ENCODE peak calls at places on chromosomes 4 and X, in six cellular contexts. P is H9, H is H1, G is neuronal stem cell, Q is mesenchymal stem cell, C is trophoblast cell. N is an unnamed sample.

GRCh38 chr4:75004755-75005668 is 72.1 kb downstream of the PARM1 start:
- DNase-seq in G (no peak), C (no peak), Q (no peak), P (no peak), H (no peak), N (no peak)

GRCh38 chrX:94107981-94108380 is 434.0 kb downstream of the FAM133A start:
- DNase-seq in G (no peak), P (no peak), Q (no peak), C (no peak), H (no peak), N (no peak)

GRCh38 chr4:48109413-48110263 is 24.4 kb downstream of the TXK start:
- DNase-seq in G (no peak), Q (peak; percentile 46), P (no peak), H (no peak), C (peak; percentile 75), N (peak; percentile 40)

GRCh38 chr4:138890921-138891570 is 124.5 kb upstream of the NOCT start:
- DNase-seq in G (no peak), Q (no peak), C (no peak), P (no peak), H (no peak), N (no peak)

GRCh38 chr4:83876047-83876446 is 340.1 kb downstream of the GPAT3 start:
- DNase-seq in C (peak; percentile 24), P (no peak), G (no peak), H (no peak), Q (no peak), N (peak; percentile 50)

GRCh38 chr4:172042714-172043114 is 229.5 kb downstream of the GALNTL6 start:
- DNase-seq in Q (no peak), H (no peak), C (peak; percentile 79), G (no peak), P (no peak), N (no peak)

GRCh38 chr4:13541176-13541604 is 3.1 kb downstream of the NKX3-2 start:
- DNase-seq in P (peak; percentile 32), Q (no peak), H (peak; percentile 57), G (no peak), C (no peak), N (no peak)

GRCh38 chrX:17682259-17682658 is 55.0 kb upstream of the SCML1 start:
- DNase-seq in G (no peak), H (no peak), Q (no peak), P (no peak), C (no peak), N (no peak)

GRCh38 chrX:121851033-121851432 is 803.6 kb downstream of the GLUD2 start:
- DNase-seq in Q (no peak), G (no peak), H (no peak), C (no peak), P (no peak), N (no peak)

GRCh38 chrX:11269996-11270395 is 23.2 kb upstream of the AMELX start:
- DNase-seq in Q (no peak), G (no peak), C (no peak), P (no peak), H (no peak), N (no peak)

GRCh38 chr4:186149872-186150271 is 41.5 kb upstream of the CYP4V2 start:
- DNase-seq in P (peak; percentile 93), Q (no peak), H (peak; percentile 87), G (no peak), C (peak; percentile 3), N (no peak)

GRCh38 chr4:142705820-142706219 is 140.3 kb downstream of the INPP4B start:
- DNase-seq in C (no peak), H (no peak), G (no peak), P (no peak), Q (no peak), N (no peak)

GRCh38 chr4:75985116-75985515 is 5.6 kb downstream of the SDAD1 start:
- DNase-seq in Q (peak; percentile 87), P (no peak), H (no peak), G (no peak), C (no peak), N (peak; percentile 96)

GRCh38 chr4:112114452-112114851 is 30.8 kb upstream of the FAM241A start:
- DNase-seq in H (no peak), C (no peak), P (no peak), Q (no peak), G (no peak), N (no peak)

GRCh38 chrX:14039344-14039743 is 9.7 kb upstream of the GEMIN8 start:
- DNase-seq in P (no peak), G (peak; percentile 36), Q (peak; percentile 29), C (peak; percentile 82), H (no peak), N (peak; percentile 37)

GRCh38 chrX:74449322-74449936 is 28.1 kb downstream of the SLC16A2 start:
- DNase-seq in G (no peak), C (no peak), P (no peak), Q (no peak), H (no peak), N (peak; percentile 6)

GRCh38 chr4:20532871-20533870 is 167.1 kb upstream of the PACRGL start:
- DNase-seq in P (no peak), H (no peak), C (no peak), Q (no peak), G (no peak), N (peak; percentile 41)

GRCh38 chrX:115233497-115234219 is at the start of gene LRCH2:
- DNase-seq in C (no peak), G (peak; percentile 49), Q (peak; percentile 62), P (peak; percentile 69), H (peak; percentile 55), N (peak; percentile 41)

DNA sequence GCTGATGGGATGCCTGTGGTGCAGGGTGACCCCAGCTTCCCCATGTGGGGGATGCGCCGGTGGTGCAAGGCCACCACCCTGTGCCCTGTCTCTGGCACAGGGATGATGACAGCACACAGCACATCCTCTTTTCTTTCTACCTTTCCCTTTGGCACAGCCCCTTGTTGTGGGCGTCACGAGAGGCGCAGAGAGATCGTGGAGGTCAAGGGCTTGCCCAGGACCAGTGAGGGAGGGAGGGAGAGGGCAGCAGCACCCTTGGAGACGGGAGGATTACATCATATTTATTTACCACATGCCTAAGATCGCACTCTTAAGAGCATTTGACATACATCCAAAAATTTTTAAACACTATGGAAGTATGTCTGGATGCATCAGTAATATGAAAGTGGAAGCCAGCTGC is 12.6 kb downstream of the WFS1 start:
- DNase-seq in H (no peak), G (no peak), P (no peak), Q (no peak), C (no peak), N (peak; percentile 62)
- H3K23ac ChIP-seq in H (no peak overlapping the region), G (no peak overlapping the region), P (no peak overlapping the region), Q (no peak overlapping the region), C (no peak overlapping the region), N (no peak overlapping the region)

GRCh38 chrX:35858916-35859315 is 60.6 kb upstream of the CFAP47 start:
- DNase-seq in H (no peak), C (no peak), P (no peak), G (no peak), Q (peak; percentile 33), N (no peak)
- H3K14ac ChIP-seq in H (no peak overlapping the region), C (no peak overlapping the region), P (no peak overlapping the region), G (no peak overlapping the region), Q (no peak overlapping the region), N (no peak overlapping the region)

GRCh38 chr4:61200195-61200990 is at the start of gene ADGRL3:
- DNase-seq in H (peak; percentile 88), Q (peak; percentile 54), G (peak; percentile 83), C (peak; percentile 43), P (peak; percentile 89), N (peak; percentile 6)
- H3K23ac ChIP-seq in H (no peak within 1 kb of the TSS), Q (no peak within 1 kb of the TSS), G (peak within 1 kb of the TSS; percentile 55), C (no peak within 1 kb of the TSS), P (no peak within 1 kb of the TSS), N (no peak within 1 kb of the TSS)

DNA sequence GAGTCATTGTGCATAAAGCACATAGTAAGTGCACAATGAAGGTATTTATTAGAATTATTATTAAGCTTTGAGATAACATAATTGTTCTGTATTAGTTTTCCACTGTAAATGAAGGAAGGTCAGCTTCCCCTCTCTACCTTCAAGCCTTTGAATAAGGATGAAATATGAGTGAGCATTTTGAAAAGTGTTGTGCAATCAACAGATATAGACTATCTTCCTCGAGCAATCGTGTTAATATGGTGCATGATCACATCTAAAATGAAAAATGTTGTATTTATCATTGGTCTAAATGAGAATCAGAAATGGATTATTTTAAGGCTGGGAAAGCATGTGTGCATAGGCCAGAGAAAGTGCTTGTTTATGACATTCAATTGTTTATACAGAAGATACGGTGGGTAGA is 1474.6 kb upstream of the TENM3 start:
- DNase-seq in H (no peak), G (no peak), P (no peak), Q (no peak), C (no peak), N (no peak)
- H3K14ac ChIP-seq in H (no peak overlapping the region), G (no peak overlapping the region), P (no peak overlapping the region), Q (no peak overlapping the region), C (no peak overlapping the region), N (no peak overlapping the region)